ENCODE peak calls at places on chromosomes 5 and 9, in four cellular contexts. U is small intestine, W is left lung, O is hepatocyte. P is an unnamed sample.

GRCh38 chr5:122599000-122599399 is 175.9 kb upstream of the SNX2 start:
- DNase-seq in O (no peak), U (no peak), W (no peak), P (no peak)

GRCh38 chr5:41641621-41642020 is 131.2 kb upstream of the PLCXD3 start:
- DNase-seq in W (no peak), U (no peak), O (no peak), P (no peak)

GRCh38 chr9:127965953-127966352 is 14.8 kb downstream of the EEIG1 start:
- DNase-seq in W (no peak), U (no peak), O (no peak), P (no peak)

GRCh38 chr9:93818237-93818636 is 136.9 kb downstream of the BARX1 start:
- DNase-seq in U (no peak), W (no peak), O (no peak), P (no peak)

GRCh38 chr9:129225815-129226214 is 47.8 kb upstream of the IER5L start:
- DNase-seq in W (peak; percentile 81), U (peak; percentile 36), O (peak; percentile 86), P (peak; percentile 84)

GRCh38 chr9:94936411-94936810 is 209.9 kb downstream of the AOPEP start:
- DNase-seq in W (no peak), U (no peak), O (no peak), P (no peak)

GRCh38 chr5:6632324-6632930 is 417 bp downstream of the NSUN2 start:
- DNase-seq in W (no peak), U (peak; percentile 36), O (no peak), P (peak; percentile 56)

GRCh38 chr5:115641948-115642347 is 16.1 kb upstream of the TMED7 start:
- DNase-seq in W (no peak), U (no peak), O (no peak), P (no peak)

GRCh38 chr9:87278971-87279731 is 218.5 kb upstream of the DAPK1 start:
- DNase-seq in O (no peak), U (no peak), W (no peak), P (no peak)

GRCh38 chr5:138138949-138139775 is at the start of gene NME5:
- DNase-seq in O (peak; percentile 66), U (peak; percentile 32), W (peak; percentile 85), P (peak; percentile 68)

GRCh38 chr9:86682240-86682639 is 265.1 kb downstream of the GAS1 start:
- DNase-seq in U (peak; percentile 72), O (no peak), W (no peak), P (no peak)

GRCh38 chr9:117265253-117265652 is 149.6 kb downstream of the ASTN2 start:
- DNase-seq in W (no peak), O (no peak), U (no peak), P (no peak)

GRCh38 chr9:14321517-14322125 is 7.7 kb upstream of the NFIB start:
- DNase-seq in W (no peak), O (no peak), U (no peak), P (no peak)

GRCh38 chr5:25362799-25363198 is 718.0 kb upstream of the CDH10 start:
- DNase-seq in O (no peak), W (peak; percentile 37), U (no peak), P (no peak)

GRCh38 chr5:6728795-6729183 is 15.6 kb downstream of the TENT4A start:
- DNase-seq in O (no peak), U (no peak), W (no peak), P (no peak)

GRCh38 chr5:160231789-160232342 is 2.6 kb downstream of the FABP6 start:
- DNase-seq in O (no peak), U (no peak), W (no peak), P (no peak)

DNA sequence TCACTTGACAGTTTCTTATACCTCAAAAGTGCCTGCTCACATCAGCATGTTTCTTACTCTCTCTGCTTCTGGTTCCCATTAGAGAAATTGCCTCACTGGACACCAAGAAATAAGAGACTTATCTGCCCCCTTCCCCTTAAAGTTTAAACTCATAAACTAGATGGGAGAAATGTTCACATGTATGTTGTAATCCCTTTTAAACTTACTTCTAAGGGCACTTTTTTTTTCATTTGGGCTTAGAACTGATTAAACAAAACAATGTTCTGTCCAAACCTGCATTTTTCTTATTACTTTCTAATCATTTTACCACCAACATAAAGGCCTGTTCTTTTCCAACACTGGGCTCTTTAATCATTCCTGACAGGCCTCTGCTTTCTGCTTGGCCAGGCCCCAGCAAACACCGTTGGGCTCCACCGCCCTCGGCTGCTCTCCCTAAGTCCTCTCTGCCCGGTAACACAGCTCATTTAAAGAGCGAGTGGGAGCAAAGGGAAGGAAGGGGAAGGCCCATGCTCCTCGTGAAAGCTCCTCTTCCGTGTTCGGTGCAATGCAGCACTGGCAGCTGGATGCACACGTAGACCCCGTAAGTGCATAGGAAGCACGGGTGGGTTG is 53.4 kb downstream of the ROR2 start:
- DNase-seq in W (no peak), U (no peak), O (peak; percentile 70), P (no peak)
- H3K27ac ChIP-seq in W (no peak overlapping the region), U (no peak overlapping the region), O (peak overlapping the region; percentile 81), P (no peak overlapping the region)

DNA sequence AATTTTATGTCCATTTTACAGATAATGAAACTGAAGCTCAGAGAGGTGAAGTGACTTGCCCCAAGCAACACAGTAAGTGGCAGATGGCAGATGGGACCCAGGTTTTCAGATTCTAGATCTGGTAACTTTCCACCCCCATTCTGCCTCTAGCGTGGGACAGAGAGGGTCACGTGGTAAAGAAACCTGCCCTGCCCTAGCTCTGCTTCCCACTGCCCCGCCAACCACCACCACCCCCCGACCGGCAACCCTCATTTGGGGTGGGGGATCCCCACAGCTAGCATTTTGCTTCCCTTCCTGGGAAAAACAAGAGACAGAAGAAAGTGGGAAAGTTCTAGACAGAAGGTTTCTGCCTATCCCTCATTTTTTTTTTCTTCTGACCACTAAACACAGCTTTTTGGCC is 172.5 kb downstream of the ACTL7B start:
- DNase-seq in W (no peak), U (no peak), O (no peak), P (no peak)
- H3K4me1 ChIP-seq in W (no peaks in the 10 kb centered on the region), U (no peaks in the 10 kb centered on the region), O (no peaks in the 10 kb centered on the region), P (no peaks in the 10 kb centered on the region)

GRCh38 chr9:100070642-100071041 is 28.2 kb downstream of the ERP44 start:
- DNase-seq in O (no peak), U (no peak), W (no peak), P (no peak)

GRCh38 chr9:100074093-100074492 is 24.7 kb downstream of the ERP44 start:
- DNase-seq in U (no peak), O (no peak), W (no peak), P (no peak)

GRCh38 chr9:100072805-100073204 is 26.0 kb downstream of the ERP44 start:
- DNase-seq in O (no peak), U (no peak), W (no peak), P (no peak)

GRCh38 chr9:100066539-100066938 is 32.3 kb downstream of the ERP44 start:
- DNase-seq in O (peak; percentile 9), U (peak; percentile 78), W (no peak), P (no peak)

DNA sequence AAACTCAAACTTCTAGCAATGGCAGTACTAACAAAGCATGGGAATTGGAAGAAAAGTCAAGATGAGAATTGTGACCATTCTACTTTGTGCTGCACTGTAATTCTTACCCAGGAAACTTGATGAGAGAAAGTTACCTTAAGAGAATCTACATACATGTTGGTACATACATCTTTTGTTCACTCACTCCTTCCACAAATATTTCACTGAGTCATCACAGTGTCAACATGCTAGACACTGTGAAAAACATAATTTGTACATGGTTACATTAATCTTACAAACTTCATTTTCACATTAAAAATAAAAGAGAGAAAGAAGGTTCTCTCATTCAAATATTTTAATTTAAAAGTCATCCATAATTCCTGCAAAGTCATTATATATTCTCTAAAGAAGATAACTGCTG is 28.7 kb downstream of the ERP44 start:
- DNase-seq in O (no peak), W (no peak), U (no peak), P (no peak)
- H3K4me3 ChIP-seq in O (no peak overlapping the region), W (no peak overlapping the region), U (no peak overlapping the region), P (no peak overlapping the region)

GRCh38 chr5:76855961-76856360 is 6.1 kb downstream of the S100Z start:
- DNase-seq in O (no peak), W (no peak), U (peak; percentile 42), P (no peak)
- H3K27ac ChIP-seq in O (no peak overlapping the region), W (peak overlapping the region; percentile 92), U (peak overlapping the region; percentile 2), P (no peak overlapping the region)

DNA sequence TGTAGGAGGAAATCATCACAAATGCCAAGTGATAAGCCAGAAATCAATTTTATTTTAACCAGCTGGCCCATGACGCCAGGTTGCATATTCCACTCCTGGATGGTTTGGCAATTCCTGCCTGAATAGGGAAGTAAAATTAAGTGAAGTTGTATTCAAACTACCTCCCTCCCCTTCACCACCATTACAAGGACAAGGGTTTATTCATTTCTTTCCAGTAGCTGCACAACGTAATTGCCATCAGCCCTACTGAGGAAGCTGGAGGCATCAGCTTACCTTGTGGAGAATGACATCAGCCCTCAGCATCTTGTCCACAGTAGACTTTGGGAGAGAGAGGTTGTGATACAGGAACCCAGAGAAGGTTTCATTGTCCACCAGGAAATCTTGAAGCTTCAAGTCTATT is 66.5 kb downstream of the ABCA1 start:
- DNase-seq in W (no peak), U (no peak), O (no peak), P (no peak)
- H3K4me1 ChIP-seq in W (peaks cover 65% of the 10 kb centered on the region), U (peaks cover 5% of the 10 kb centered on the region), O (peaks cover 35% of the 10 kb centered on the region), P (no peaks in the 10 kb centered on the region)

DNA sequence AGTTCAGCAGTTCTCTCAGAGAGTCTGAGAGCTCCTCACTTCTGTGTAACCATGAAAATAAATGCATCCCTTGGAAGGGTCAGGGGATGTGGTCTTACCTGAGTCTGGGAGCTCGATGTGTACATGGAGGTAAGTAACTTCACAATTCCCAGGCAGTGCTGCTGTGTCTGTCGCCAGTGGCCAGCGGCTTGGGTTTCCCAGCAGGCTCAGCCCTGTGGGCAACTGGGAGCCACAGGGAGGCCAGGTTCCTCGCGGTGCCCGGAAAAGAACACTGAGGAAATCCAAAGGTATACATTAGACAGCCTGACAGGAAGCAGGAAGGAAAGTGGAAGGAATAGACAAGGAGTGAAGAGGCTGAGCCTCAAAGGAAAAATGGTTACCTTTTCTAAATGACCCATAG is 62.2 kb downstream of the OSTF1 start:
- DNase-seq in W (no peak), U (no peak), O (no peak), P (no peak)
- H3K4me3 ChIP-seq in W (no peak overlapping the region), U (no peak overlapping the region), O (no peak overlapping the region), P (no peak overlapping the region)

P was measured in aorta.